ENCODE peak calls at places on chromosomes 5 and 9, in six cellular contexts. B is H9, Q is mesenchymal stem cell, V is H1, E is IMR-90, Z is neuronal stem cell. R is an unnamed sample.

GRCh38 chr5:53766683-53767082 is 206.2 kb downstream of the NDUFS4 start:
- DNase-seq in E (no peak), V (no peak), Q (no peak), B (no peak), Z (no peak), R (no peak)

GRCh38 chr9:38215465-38215864 is 146.4 kb upstream of the SHB start:
- DNase-seq in B (no peak), Q (no peak), E (no peak), V (no peak), Z (no peak), R (no peak)

GRCh38 chr9:122056484-122056883 is 36.6 kb downstream of the TTLL11 start:
- DNase-seq in E (no peak), B (peak), Q (no peak), Z (peak), V (no peak), R (peak)

GRCh38 chr5:55071413-55071812 is 31.0 kb upstream of the GZMA start:
- DNase-seq in B (peak), Q (no peak), E (no peak), V (no peak), Z (peak), R (peak)

GRCh38 chr9:106862115-106862945 is 636 bp upstream of the ZNF462 start:
- DNase-seq in B (peak), Q (peak), V (no peak), Z (peak), E (peak), R (peak)

GRCh38 chr5:179974281-179974945 is 66.7 kb upstream of the TBC1D9B start:
- DNase-seq in Q (no peak), E (no peak), V (no peak), B (no peak), Z (no peak), R (no peak)

GRCh38 chr5:134026521-134027202 is 21.9 kb upstream of the VDAC1 start:
- DNase-seq in E (peak), V (peak), Z (peak), B (peak), Q (peak), R (peak)

GRCh38 chr5:957730-958485 is 50.7 kb upstream of the NKD2 start:
- DNase-seq in Q (peak), B (no peak), Z (no peak), E (peak), V (no peak), R (no peak)

GRCh38 chr5:109173395-109173794 is 236.4 kb downstream of the PJA2 start:
- DNase-seq in Q (no peak), V (no peak), Z (no peak), B (no peak), E (no peak), R (no peak)

GRCh38 chr9:129910628-129911567 is 75.6 kb downstream of the USP20 start:
- DNase-seq in B (no peak), Z (no peak), E (peak), Q (peak), V (no peak), R (no peak)

GRCh38 chr5:150510460-150511263 is 2.7 kb downstream of the NDST1 start:
- DNase-seq in Z (no peak), Q (no peak), V (no peak), E (no peak), B (no peak), R (no peak)
- H3K18ac ChIP-seq in Z (no peak), Q (no peak), V (peak), E (peak), B (no peak), R (no peak)

GRCh38 chr5:43312699-43313034 is 545 bp downstream of the HMGCS1 start:
- DNase-seq in V (no peak), E (no peak), Z (no peak), B (no peak), Q (no peak), R (no peak)
- H3K4ac ChIP-seq in V (peak), E (peak), Z (no peak), B (no peak), Q (no peak), R (peak)

GRCh38 chr5:59732806-59733205 is 160.7 kb downstream of the PDE4D start:
- DNase-seq in E (no peak), V (no peak), Q (no peak), Z (no peak), B (no peak), R (no peak)
- H2BK15ac ChIP-seq in E (no peak), V (no peak), Q (no peak), Z (no peak), B (no peak), R (no peak)

GRCh38 chr5:173303878-173304590 is 24.2 kb downstream of the STC2 start:
- DNase-seq in Z (no peak), B (peak), Q (peak), V (no peak), E (peak), R (peak)
- H3K18ac ChIP-seq in Z (peak), B (no peak), Q (peak), V (peak), E (no peak), R (peak)

GRCh38 chr5:151678146-151678545 is 8.6 kb downstream of the SPARC start:
- DNase-seq in Q (peak), Z (no peak), V (no peak), E (peak), B (no peak), R (no peak)

GRCh38 chr5:151678713-151679112 is 8.0 kb downstream of the SPARC start:
- DNase-seq in Q (peak), E (peak), B (no peak), Z (no peak), V (no peak), R (no peak)

GRCh38 chr5:151680944-151681427 is 5.7 kb downstream of the SPARC start:
- DNase-seq in Q (peak), B (no peak), E (peak), Z (no peak), V (no peak), R (peak)

GRCh38 chr5:151682240-151682639 is 4.5 kb downstream of the SPARC start:
- DNase-seq in E (no peak), Q (peak), B (no peak), Z (no peak), V (no peak), R (no peak)

GRCh38 chr5:151679421-151680155 is 7.1 kb downstream of the SPARC start:
- DNase-seq in B (no peak), Q (peak), V (no peak), E (no peak), Z (no peak), R (no peak)
- H3K4ac ChIP-seq in B (no peak), Q (no peak), V (no peak), E (no peak), Z (no peak), R (no peak)

GRCh38 chr9:128020692-128021091 is 39.9 kb upstream of the EEIG1 start:
- DNase-seq in V (no peak), Q (no peak), E (no peak), B (peak), Z (no peak), R (peak)
- H2BK15ac ChIP-seq in V (no peak), Q (no peak), E (no peak), B (no peak), Z (no peak), R (no peak)

R was measured in mesendoderm.